ENCODE peak calls at places on chromosomes 11 and 22, in nine cellular contexts. C, X, P, A, T, F, J, N and R are unnamed samples.

GRCh38 chr22:24429411-24430365 is 2.3 kb downstream of the ADORA2A start:
- DNase-seq in C (no peak), X (peak; percentile 84), P (no peak), A (no peak), T (peak; percentile 22), F (peak; percentile 69), J (no peak), N (no peak), R (no peak)

GRCh38 chr11:112724194-112724790 is 236.9 kb upstream of the NCAM1 start:
- DNase-seq in C (no peak), X (no peak), P (no peak), A (no peak), T (no peak), F (no peak), J (no peak), N (no peak), R (peak; percentile 58)

GRCh38 chr22:30187726-30188407 is 58.7 kb downstream of the LIF start:
- DNase-seq in C (no peak), X (no peak), P (no peak), A (no peak), T (peak; percentile 63), F (no peak), J (no peak), N (no peak), R (no peak)

GRCh38 chr11:128555606-128556005 is 31.8 kb downstream of the ETS1 start:
- DNase-seq in C (no peak), X (no peak), P (no peak), A (no peak), T (no peak), F (no peak), J (no peak), N (no peak), R (no peak)

GRCh38 chr11:106424111-106424510 is 346.6 kb downstream of the AASDHPPT start:
- DNase-seq in C (no peak), X (no peak), P (no peak), A (no peak), T (peak; percentile 83), F (no peak), J (no peak), N (no peak), R (no peak)

GRCh38 chr11:112318193-112318592 is 57.5 kb upstream of the PLET1 start:
- DNase-seq in C (peak; percentile 19), X (no peak), P (no peak), A (no peak), T (peak; percentile 96), F (no peak), J (no peak), N (no peak), R (no peak)

GRCh38 chr11:46071091-46071490 is 50.2 kb downstream of the PHF21A start:
- DNase-seq in C (no peak), X (no peak), P (no peak), A (no peak), T (no peak), F (no peak), J (no peak), N (no peak), R (no peak)

GRCh38 chr11:131099013-131099412 is 182.7 kb upstream of the SNX19 start:
- DNase-seq in C (no peak), X (no peak), P (no peak), A (no peak), T (peak; percentile 77), F (no peak), J (no peak), N (no peak), R (no peak)

GRCh38 chr22:19169002-19169946 is 9.3 kb downstream of the SLC25A1 start:
- DNase-seq in C (no peak), X (no peak), P (no peak), A (no peak), T (no peak), F (no peak), J (peak; percentile 42), N (no peak), R (no peak)

GRCh38 chr22:40040927-40041326 is 46.2 kb downstream of the FAM83F start:
- DNase-seq in C (no peak), X (no peak), P (no peak), A (peak; percentile 51), T (no peak), F (peak; percentile 45), J (peak; percentile 51), N (no peak), R (no peak)

GRCh38 chr11:45919806-45920530 is 2.3 kb upstream of the PEX16 start:
- DNase-seq in C (no peak), X (peak; percentile 81), P (no peak), A (no peak), T (no peak), F (peak; percentile 50), J (no peak), N (no peak), R (no peak)

GRCh38 chr22:40534379-40535188 is 101.9 kb downstream of the MRTFA start:
- DNase-seq in C (no peak), X (no peak), P (no peak), A (no peak), T (peak; percentile 71), F (no peak), J (no peak), N (no peak), R (no peak)

GRCh38 chr11:128653828-128654231 is 40.0 kb upstream of the FLI1 start:
- DNase-seq in C (peak; percentile 5), X (peak; percentile 44), P (no peak), A (no peak), T (peak; percentile 75), F (no peak), J (peak; percentile 59), N (no peak), R (peak; percentile 80)

GRCh38 chr22:21585389-21585788 is 17.9 kb downstream of the UBE2L3 start:
- DNase-seq in C (no peak), X (no peak), P (no peak), A (no peak), T (no peak), F (no peak), J (no peak), N (no peak), R (no peak)

GRCh38 chr22:21587803-21588611 is 20.5 kb downstream of the UBE2L3 start:
- DNase-seq in C (no peak), X (no peak), P (peak; percentile 60), A (no peak), T (peak; percentile 67), F (no peak), J (no peak), N (no peak), R (no peak)

GRCh38 chr22:21579474-21579851 is 11.9 kb downstream of the UBE2L3 start:
- DNase-seq in C (no peak), X (no peak), P (no peak), A (no peak), T (no peak), F (no peak), J (no peak), N (no peak), R (no peak)

DNA sequence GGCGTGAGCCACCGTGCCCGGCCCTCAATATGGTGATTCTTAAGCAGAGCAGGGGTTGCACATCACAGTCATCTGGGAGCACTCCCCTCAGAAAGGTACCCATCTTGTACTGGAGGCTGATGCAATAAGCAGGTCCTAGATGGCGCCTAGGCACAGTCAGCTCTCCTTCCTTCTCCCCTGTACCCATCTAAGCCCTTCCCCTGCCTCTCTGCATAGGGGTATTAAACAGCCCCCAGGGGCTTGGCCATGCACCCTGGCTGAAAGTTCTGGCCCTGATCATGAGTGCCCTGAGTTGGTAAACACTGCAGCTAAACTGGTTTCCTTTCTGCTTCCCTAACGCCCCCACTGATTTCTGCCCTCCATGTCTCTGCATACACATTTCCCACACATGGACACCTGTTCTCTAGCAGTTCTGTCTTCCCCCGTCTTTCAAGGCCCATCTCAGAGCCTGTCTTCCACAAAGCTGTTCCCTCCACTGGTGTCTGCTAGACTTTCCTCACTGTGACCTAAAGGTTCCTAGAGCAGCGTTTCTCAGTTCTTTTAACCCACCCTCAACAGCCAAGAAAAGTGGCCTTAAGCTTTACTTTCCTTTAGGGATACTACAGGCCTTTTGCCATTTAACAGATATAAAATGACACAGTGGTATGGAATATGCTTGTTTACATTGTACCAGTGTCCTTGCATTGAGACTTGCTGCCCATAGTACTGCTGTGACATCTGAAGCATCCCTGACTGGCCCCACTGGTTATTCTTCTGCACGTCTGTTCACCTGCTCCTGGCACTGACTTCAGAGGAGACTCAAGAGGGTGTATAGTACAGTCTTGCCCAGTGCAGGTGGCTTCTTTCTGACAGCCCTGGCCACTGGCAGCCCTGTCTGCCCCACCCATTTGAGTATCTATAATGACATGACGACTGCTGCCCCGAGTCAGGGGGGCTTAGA is 15.6 kb downstream of the UBE2L3 start:
- DNase-seq in C (no peak), X (no peak), P (no peak), A (no peak), T (no peak), F (no peak), J (no peak), N (no peak), R (no peak)
- TF ChIP-seq POLR2A in C (no peak), X (no peak), P (no peak), A (no peak), T (no peak), F (no peak), J (no peak), N (no peak), R (no peak)

DNA sequence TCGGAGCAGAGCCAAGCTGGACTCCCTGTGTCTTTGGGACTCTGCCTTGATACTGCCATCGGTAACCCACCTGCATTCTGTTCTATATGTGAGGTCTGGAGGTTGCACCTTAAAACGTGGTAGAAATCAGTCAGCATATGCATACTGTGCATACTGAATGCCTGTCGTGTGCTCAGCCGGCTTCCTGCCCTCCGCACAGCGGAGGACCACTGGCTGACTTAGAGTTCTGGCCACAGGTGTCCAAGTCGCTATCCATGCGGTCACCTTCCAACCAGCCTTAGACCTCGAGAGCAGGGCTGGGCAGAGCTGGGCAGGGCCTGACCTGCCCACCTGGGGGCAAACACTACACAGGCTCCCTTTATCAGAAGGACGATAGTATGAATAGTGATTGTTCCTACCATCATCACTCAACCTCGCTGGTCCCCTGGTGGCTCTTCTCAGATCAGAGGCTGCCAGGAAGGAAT is 3.8 kb downstream of the TBC1D10C start:
- DNase-seq in C (no peak), X (no peak), P (no peak), A (no peak), T (no peak), F (no peak), J (no peak), N (no peak), R (no peak)
- TF ChIP-seq POLR2A in C (no peak), X (no peak), P (no peak), A (no peak), T (no peak), F (no peak), J (no peak), N (no peak), R (no peak)

GRCh38 chr11:85951428-85952107 is 96.4 kb downstream of the CCDC83 start:
- DNase-seq in C (no peak), X (no peak), P (no peak), A (no peak), T (no peak), F (no peak), J (no peak), N (no peak), R (no peak)
- TF ChIP-seq POLR2A in C (no peak), X (no peak), P (no peak), A (no peak), T (no peak), F (no peak), J (no peak), N (no peak), R (no peak)

DNA sequence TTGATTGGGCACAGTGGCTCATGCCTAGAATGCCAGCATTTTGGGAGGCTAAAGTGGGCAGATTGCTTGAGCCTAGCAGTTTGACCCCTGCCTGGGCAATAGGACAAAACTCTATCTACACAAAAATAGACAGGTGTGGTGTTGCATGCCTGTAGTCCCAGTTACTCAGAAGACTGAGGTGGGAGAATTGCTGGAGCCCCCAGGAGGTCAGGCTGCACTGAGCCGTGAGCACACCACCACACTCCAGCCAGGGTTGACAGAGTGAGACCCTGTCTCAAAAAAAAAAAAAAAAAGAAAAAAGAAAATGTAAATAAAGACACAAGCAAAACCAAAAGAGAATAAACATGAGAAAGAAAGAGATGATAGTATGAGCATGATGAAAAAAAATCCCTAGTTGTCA is 802.4 kb upstream of the ANO3 start:
- DNase-seq in C (no peak), X (no peak), P (no peak), A (no peak), T (no peak), F (no peak), J (no peak), N (no peak), R (no peak)
- TF ChIP-seq POLR2A in C (no peak), X (no peak), P (no peak), A (no peak), T (no peak), F (no peak), J (no peak), N (no peak), R (no peak)